ENCODE peak calls at places on chromosome 17, in nine cellular contexts. One of them, this sample, is unnamed.

GRCh38 chr17:80673152-80673920 is 128.7 kb downstream of the RPTOR start:
- DNase-seq in effector memory CD4-positive, alpha-beta T cell: no peak
- DNase-seq in fibroblast of lung: peak; percentile 58
- DNase-seq in CD8-positive, alpha-beta memory T cell: no peak
- DNase-seq in body of pancreas: no peak
- DNase-seq in CD8-positive, alpha-beta T cell: no peak
- DNase-seq in H9: no peak
- DNase-seq in upper lobe of left lung: no peak
- DNase-seq in psoas muscle: no peak
- DNase-seq in this sample: no peak

GRCh38 chr17:20073056-20073979 is 64.2 kb downstream of the SPECC1 start:
- DNase-seq in psoas muscle: peak; percentile 72
- DNase-seq in effector memory CD4-positive, alpha-beta T cell: no peak
- DNase-seq in body of pancreas: peak; percentile 27
- DNase-seq in CD8-positive, alpha-beta T cell: peak; percentile 60
- DNase-seq in fibroblast of lung: peak; percentile 40
- DNase-seq in CD8-positive, alpha-beta memory T cell: peak; percentile 34
- DNase-seq in H9: no peak
- DNase-seq in upper lobe of left lung: no peak
- DNase-seq in this sample: no peak

GRCh38 chr17:33169580-33170285 is 123.4 kb downstream of the ASIC2 start:
- DNase-seq in CD8-positive, alpha-beta memory T cell: no peak
- DNase-seq in CD8-positive, alpha-beta T cell: no peak
- DNase-seq in fibroblast of lung: peak; percentile 3
- DNase-seq in H9: no peak
- DNase-seq in body of pancreas: no peak
- DNase-seq in psoas muscle: no peak
- DNase-seq in effector memory CD4-positive, alpha-beta T cell: no peak
- DNase-seq in upper lobe of left lung: no peak
- DNase-seq in this sample: no peak

GRCh38 chr17:28097901-28098300 is 55.4 kb downstream of the NLK start:
- DNase-seq in body of pancreas: no peak
- DNase-seq in upper lobe of left lung: no peak
- DNase-seq in H9: no peak
- DNase-seq in psoas muscle: no peak
- DNase-seq in effector memory CD4-positive, alpha-beta T cell: no peak
- DNase-seq in CD8-positive, alpha-beta T cell: no peak
- DNase-seq in fibroblast of lung: no peak
- DNase-seq in CD8-positive, alpha-beta memory T cell: no peak
- DNase-seq in this sample: no peak

GRCh38 chr17:81419333-81419885 is 24.2 kb downstream of the BAHCC1 start:
- DNase-seq in H9: no peak
- DNase-seq in CD8-positive, alpha-beta memory T cell: no peak
- DNase-seq in upper lobe of left lung: peak; percentile 93
- DNase-seq in CD8-positive, alpha-beta T cell: no peak
- DNase-seq in psoas muscle: peak; percentile 90
- DNase-seq in body of pancreas: peak; percentile 77
- DNase-seq in effector memory CD4-positive, alpha-beta T cell: no peak
- DNase-seq in fibroblast of lung: peak; percentile 90
- DNase-seq in this sample: peak; percentile 96

GRCh38 chr17:17849863-17850373 is 13.1 kb upstream of the SREBF1 start:
- DNase-seq in body of pancreas: peak; percentile 41
- DNase-seq in fibroblast of lung: peak; percentile 57
- DNase-seq in psoas muscle: peak; percentile 73
- DNase-seq in H9: peak; percentile 53
- DNase-seq in upper lobe of left lung: no peak
- DNase-seq in effector memory CD4-positive, alpha-beta T cell: peak; percentile 46
- DNase-seq in CD8-positive, alpha-beta T cell: peak; percentile 72
- DNase-seq in CD8-positive, alpha-beta memory T cell: peak; percentile 72
- DNase-seq in this sample: no peak

GRCh38 chr17:55883112-55883511 is 132.3 kb downstream of the PCTP start:
- DNase-seq in fibroblast of lung: no peak
- DNase-seq in upper lobe of left lung: no peak
- DNase-seq in body of pancreas: no peak
- DNase-seq in H9: peak; percentile 43
- DNase-seq in effector memory CD4-positive, alpha-beta T cell: no peak
- DNase-seq in CD8-positive, alpha-beta T cell: no peak
- DNase-seq in CD8-positive, alpha-beta memory T cell: no peak
- DNase-seq in psoas muscle: no peak
- DNase-seq in this sample: no peak

GRCh38 chr17:7263071-7263800 is 958 bp upstream of the CLDN7 start:
- DNase-seq in CD8-positive, alpha-beta T cell: no peak
- DNase-seq in fibroblast of lung: no peak
- DNase-seq in effector memory CD4-positive, alpha-beta T cell: no peak
- DNase-seq in CD8-positive, alpha-beta memory T cell: no peak
- DNase-seq in psoas muscle: no peak
- DNase-seq in upper lobe of left lung: peak; percentile 61
- DNase-seq in H9: peak; percentile 96
- DNase-seq in body of pancreas: peak; percentile 78
- DNase-seq in this sample: no peak

GRCh38 chr17:43572368-43572980 is 26.3 kb upstream of the ETV4 start:
- DNase-seq in fibroblast of lung: no peak
- DNase-seq in effector memory CD4-positive, alpha-beta T cell: no peak
- DNase-seq in CD8-positive, alpha-beta T cell: no peak
- DNase-seq in psoas muscle: no peak
- DNase-seq in H9: no peak
- DNase-seq in body of pancreas: no peak
- DNase-seq in upper lobe of left lung: no peak
- DNase-seq in CD8-positive, alpha-beta memory T cell: no peak
- DNase-seq in this sample: no peak

GRCh38 chr17:71941920-71942319 is 178.9 kb upstream of the SOX9 start:
- DNase-seq in psoas muscle: no peak
- DNase-seq in body of pancreas: no peak
- DNase-seq in effector memory CD4-positive, alpha-beta T cell: no peak
- DNase-seq in fibroblast of lung: no peak
- DNase-seq in CD8-positive, alpha-beta memory T cell: no peak
- DNase-seq in CD8-positive, alpha-beta T cell: no peak
- DNase-seq in H9: no peak
- DNase-seq in upper lobe of left lung: no peak
- DNase-seq in this sample: no peak

GRCh38 chr17:34613064-34614019 is 34.0 kb downstream of the TMEM132E start:
- DNase-seq in psoas muscle: no peak
- DNase-seq in CD8-positive, alpha-beta memory T cell: no peak
- DNase-seq in H9: no peak
- DNase-seq in CD8-positive, alpha-beta T cell: no peak
- DNase-seq in body of pancreas: peak; percentile 36
- DNase-seq in fibroblast of lung: no peak
- DNase-seq in upper lobe of left lung: no peak
- DNase-seq in effector memory CD4-positive, alpha-beta T cell: no peak
- DNase-seq in this sample: no peak

GRCh38 chr17:13287226-13287625 is 269.4 kb upstream of the ELAC2 start:
- DNase-seq in effector memory CD4-positive, alpha-beta T cell: no peak
- DNase-seq in fibroblast of lung: no peak
- DNase-seq in CD8-positive, alpha-beta T cell: no peak
- DNase-seq in body of pancreas: no peak
- DNase-seq in H9: no peak
- DNase-seq in psoas muscle: no peak
- DNase-seq in CD8-positive, alpha-beta memory T cell: no peak
- DNase-seq in upper lobe of left lung: no peak
- DNase-seq in this sample: no peak

GRCh38 chr17:72394531-72394930 is 273.7 kb downstream of the SOX9 start:
- DNase-seq in upper lobe of left lung: no peak
- DNase-seq in CD8-positive, alpha-beta memory T cell: no peak
- DNase-seq in body of pancreas: no peak
- DNase-seq in H9: no peak
- DNase-seq in effector memory CD4-positive, alpha-beta T cell: no peak
- DNase-seq in psoas muscle: no peak
- DNase-seq in CD8-positive, alpha-beta T cell: no peak
- DNase-seq in fibroblast of lung: no peak
- DNase-seq in this sample: no peak

DNA sequence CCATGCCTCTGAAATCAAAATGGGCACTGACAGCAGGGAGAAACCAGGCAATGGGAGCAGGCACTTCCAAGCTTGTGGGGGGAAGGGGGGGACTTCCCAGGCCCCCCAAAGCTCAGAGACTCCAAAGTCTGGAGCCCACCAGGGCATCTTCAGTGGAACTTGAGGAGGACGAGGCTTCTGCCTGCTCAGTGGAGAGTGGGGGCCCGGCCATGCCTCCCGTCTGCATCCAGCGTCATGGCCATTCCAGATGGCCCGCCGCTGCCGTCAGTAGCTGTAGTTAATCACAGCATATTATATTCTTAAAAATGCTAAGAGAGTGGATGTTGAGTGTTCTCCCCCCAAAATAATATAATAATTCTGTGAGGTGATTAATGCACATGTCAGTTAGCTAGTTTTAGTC is 315.2 kb downstream of the KCNJ2 start:
- DNase-seq in effector memory CD4-positive, alpha-beta T cell: no peak
- DNase-seq in CD8-positive, alpha-beta T cell: no peak
- DNase-seq in body of pancreas: no peak
- DNase-seq in fibroblast of lung: no peak
- DNase-seq in H9: no peak
- DNase-seq in CD8-positive, alpha-beta memory T cell: no peak
- DNase-seq in psoas muscle: no peak
- DNase-seq in upper lobe of left lung: peak; percentile 47
- DNase-seq in this sample: no peak
- H3K9me3 ChIP-seq in effector memory CD4-positive, alpha-beta T cell: no peaks in the 10 kb centered on the region
- H3K9me3 ChIP-seq in CD8-positive, alpha-beta T cell: no peaks in the 10 kb centered on the region
- H3K9me3 ChIP-seq in body of pancreas: no peaks in the 10 kb centered on the region
- H3K9me3 ChIP-seq in fibroblast of lung: no peaks in the 10 kb centered on the region
- H3K9me3 ChIP-seq in H9: no peaks in the 10 kb centered on the region
- H3K9me3 ChIP-seq in CD8-positive, alpha-beta memory T cell: no peaks in the 10 kb centered on the region
- H3K9me3 ChIP-seq in psoas muscle: no peaks in the 10 kb centered on the region
- H3K9me3 ChIP-seq in upper lobe of left lung: no peaks in the 10 kb centered on the region
- H3K9me3 ChIP-seq in this sample: no peaks in the 10 kb centered on the region

GRCh38 chr17:26809033-26809432 is 484.9 kb upstream of the WSB1 start:
- DNase-seq in CD8-positive, alpha-beta T cell: no peak
- DNase-seq in effector memory CD4-positive, alpha-beta T cell: no peak
- DNase-seq in fibroblast of lung: peak; percentile 21
- DNase-seq in psoas muscle: no peak
- DNase-seq in upper lobe of left lung: no peak
- DNase-seq in H9: no peak
- DNase-seq in CD8-positive, alpha-beta memory T cell: no peak
- DNase-seq in body of pancreas: no peak
- DNase-seq in this sample: no peak
- H3K9me3 ChIP-seq in CD8-positive, alpha-beta T cell: peaks cover 14% of the 10 kb centered on the region
- H3K9me3 ChIP-seq in effector memory CD4-positive, alpha-beta T cell: peaks cover 9% of the 10 kb centered on the region
- H3K9me3 ChIP-seq in fibroblast of lung: no peaks in the 10 kb centered on the region
- H3K9me3 ChIP-seq in psoas muscle: peaks cover 42% of the 10 kb centered on the region
- H3K9me3 ChIP-seq in upper lobe of left lung: peaks cover 9% of the 10 kb centered on the region
- H3K9me3 ChIP-seq in H9: peaks cover 85% of the 10 kb centered on the region
- H3K9me3 ChIP-seq in CD8-positive, alpha-beta memory T cell: peaks cover 24% of the 10 kb centered on the region
- H3K9me3 ChIP-seq in body of pancreas: no peaks in the 10 kb centered on the region
- H3K9me3 ChIP-seq in this sample: peaks cover 44% of the 10 kb centered on the region

GRCh38 chr17:2758870-2759269 is 9.4 kb upstream of the CCDC92B start:
- DNase-seq in H9: no peak
- DNase-seq in fibroblast of lung: no peak
- DNase-seq in CD8-positive, alpha-beta memory T cell: no peak
- DNase-seq in upper lobe of left lung: no peak
- DNase-seq in CD8-positive, alpha-beta T cell: no peak
- DNase-seq in body of pancreas: no peak
- DNase-seq in effector memory CD4-positive, alpha-beta T cell: no peak
- DNase-seq in psoas muscle: no peak
- DNase-seq in this sample: no peak

GRCh38 chr17:2751482-2751881 is 2.0 kb upstream of the CCDC92B start:
- DNase-seq in H9: peak; percentile 67
- DNase-seq in body of pancreas: no peak
- DNase-seq in CD8-positive, alpha-beta memory T cell: no peak
- DNase-seq in CD8-positive, alpha-beta T cell: no peak
- DNase-seq in fibroblast of lung: no peak
- DNase-seq in effector memory CD4-positive, alpha-beta T cell: no peak
- DNase-seq in upper lobe of left lung: no peak
- DNase-seq in psoas muscle: no peak
- DNase-seq in this sample: no peak

GRCh38 chr17:2750721-2751120 is 1.3 kb upstream of the CCDC92B start:
- DNase-seq in CD8-positive, alpha-beta T cell: no peak
- DNase-seq in fibroblast of lung: no peak
- DNase-seq in effector memory CD4-positive, alpha-beta T cell: no peak
- DNase-seq in upper lobe of left lung: no peak
- DNase-seq in psoas muscle: no peak
- DNase-seq in body of pancreas: no peak
- DNase-seq in H9: no peak
- DNase-seq in CD8-positive, alpha-beta memory T cell: no peak
- DNase-seq in this sample: no peak

GRCh38 chr17:2755941-2756724 is 6.7 kb upstream of the CCDC92B start:
- DNase-seq in psoas muscle: no peak
- DNase-seq in effector memory CD4-positive, alpha-beta T cell: no peak
- DNase-seq in upper lobe of left lung: no peak
- DNase-seq in CD8-positive, alpha-beta T cell: no peak
- DNase-seq in fibroblast of lung: no peak
- DNase-seq in CD8-positive, alpha-beta memory T cell: no peak
- DNase-seq in H9: peak; percentile 94
- DNase-seq in body of pancreas: peak; percentile 49
- DNase-seq in this sample: no peak
- H3K9me3 ChIP-seq in psoas muscle: no peaks in the 10 kb centered on the region
- H3K9me3 ChIP-seq in effector memory CD4-positive, alpha-beta T cell: no peaks in the 10 kb centered on the region
- H3K9me3 ChIP-seq in upper lobe of left lung: no peaks in the 10 kb centered on the region
- H3K9me3 ChIP-seq in CD8-positive, alpha-beta T cell: no peaks in the 10 kb centered on the region
- H3K9me3 ChIP-seq in fibroblast of lung: no peaks in the 10 kb centered on the region
- H3K9me3 ChIP-seq in CD8-positive, alpha-beta memory T cell: no peaks in the 10 kb centered on the region
- H3K9me3 ChIP-seq in H9: no peaks in the 10 kb centered on the region
- H3K9me3 ChIP-seq in body of pancreas: no peaks in the 10 kb centered on the region
- H3K9me3 ChIP-seq in this sample: no peaks in the 10 kb centered on the region

GRCh38 chr17:9702916-9703780 is 57.8 kb downstream of the USP43 start:
- DNase-seq in body of pancreas: no peak
- DNase-seq in psoas muscle: no peak
- DNase-seq in CD8-positive, alpha-beta T cell: no peak
- DNase-seq in H9: no peak
- DNase-seq in effector memory CD4-positive, alpha-beta T cell: no peak
- DNase-seq in upper lobe of left lung: no peak
- DNase-seq in CD8-positive, alpha-beta memory T cell: no peak
- DNase-seq in fibroblast of lung: no peak
- DNase-seq in this sample: no peak

GRCh38 chr17:9703781-9704082 is 58.4 kb downstream of the USP43 start:
- DNase-seq in body of pancreas: no peak
- DNase-seq in upper lobe of left lung: no peak
- DNase-seq in effector memory CD4-positive, alpha-beta T cell: no peak
- DNase-seq in CD8-positive, alpha-beta T cell: no peak
- DNase-seq in psoas muscle: no peak
- DNase-seq in fibroblast of lung: no peak
- DNase-seq in H9: no peak
- DNase-seq in CD8-positive, alpha-beta memory T cell: no peak
- DNase-seq in this sample: no peak

GRCh38 chr17:9700754-9701476 is 55.6 kb downstream of the USP43 start:
- DNase-seq in effector memory CD4-positive, alpha-beta T cell: no peak
- DNase-seq in H9: no peak
- DNase-seq in CD8-positive, alpha-beta memory T cell: no peak
- DNase-seq in body of pancreas: no peak
- DNase-seq in upper lobe of left lung: peak; percentile 74
- DNase-seq in fibroblast of lung: no peak
- DNase-seq in psoas muscle: no peak
- DNase-seq in CD8-positive, alpha-beta T cell: no peak
- DNase-seq in this sample: no peak

GRCh38 chr17:9696279-9697044 is 51.1 kb downstream of the USP43 start:
- DNase-seq in upper lobe of left lung: no peak
- DNase-seq in psoas muscle: no peak
- DNase-seq in body of pancreas: peak; percentile 8
- DNase-seq in effector memory CD4-positive, alpha-beta T cell: no peak
- DNase-seq in H9: peak; percentile 50
- DNase-seq in CD8-positive, alpha-beta T cell: no peak
- DNase-seq in CD8-positive, alpha-beta memory T cell: no peak
- DNase-seq in fibroblast of lung: no peak
- DNase-seq in this sample: no peak

DNA sequence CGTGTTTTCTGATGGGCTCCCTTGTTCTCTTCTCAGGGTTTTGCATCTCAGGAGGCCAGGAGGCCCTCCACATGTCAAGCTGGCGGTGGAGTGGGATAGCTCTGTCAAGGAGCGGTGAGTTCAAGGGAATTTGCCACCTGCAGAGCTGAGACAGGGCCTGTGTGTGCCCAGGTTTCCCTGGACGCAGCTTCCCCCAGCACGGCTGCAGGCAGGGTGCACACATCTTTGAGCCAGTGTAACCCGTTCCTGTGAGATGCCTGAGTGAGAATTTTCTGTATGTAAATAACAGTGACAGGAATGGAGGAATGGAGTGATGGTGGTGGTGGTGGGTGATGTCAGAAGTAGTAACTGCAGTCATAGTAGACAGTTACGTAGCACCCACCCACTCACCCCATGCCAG is 54.8 kb downstream of the USP43 start:
- DNase-seq in psoas muscle: no peak
- DNase-seq in effector memory CD4-positive, alpha-beta T cell: no peak
- DNase-seq in upper lobe of left lung: no peak
- DNase-seq in body of pancreas: no peak
- DNase-seq in CD8-positive, alpha-beta T cell: no peak
- DNase-seq in CD8-positive, alpha-beta memory T cell: no peak
- DNase-seq in H9: no peak
- DNase-seq in fibroblast of lung: no peak
- DNase-seq in this sample: no peak
- H3K9me3 ChIP-seq in psoas muscle: no peaks in the 10 kb centered on the region
- H3K9me3 ChIP-seq in effector memory CD4-positive, alpha-beta T cell: no peaks in the 10 kb centered on the region
- H3K9me3 ChIP-seq in upper lobe of left lung: no peaks in the 10 kb centered on the region
- H3K9me3 ChIP-seq in body of pancreas: no peaks in the 10 kb centered on the region
- H3K9me3 ChIP-seq in CD8-positive, alpha-beta T cell: no peaks in the 10 kb centered on the region
- H3K9me3 ChIP-seq in CD8-positive, alpha-beta memory T cell: no peaks in the 10 kb centered on the region
- H3K9me3 ChIP-seq in H9: no peaks in the 10 kb centered on the region
- H3K9me3 ChIP-seq in fibroblast of lung: no peaks in the 10 kb centered on the region
- H3K9me3 ChIP-seq in this sample: no peaks in the 10 kb centered on the region

This sample was measured in sigmoid colon.